ENCODE peak calls at places on chromosomes 6 and 20, in nine cellular contexts. One of them, this sample, is unnamed.
A peak's percentile ranks its signal among the peaks of the same experiment; 100 is the strongest.

GRCh38 chr6:155493694-155494143 is 38.1 kb upstream of the NOX3 start:
- DNase-seq in sigmoid colon: peak; percentile 84
- DNase-seq in HCT116: peak; percentile 85
- DNase-seq in choroid plexus epithelial cell: peak; percentile 100
- DNase-seq in fibroblast of the aortic adventitia: peak; percentile 99
- DNase-seq in CD8-positive, alpha-beta T cell: no peak
- DNase-seq in pancreas: no peak
- DNase-seq in AG04450: peak; percentile 98
- DNase-seq in GM06990: peak; percentile 60
- DNase-seq in this sample: peak; percentile 78

GRCh38 chr6:115551510-115551909 is 509.2 kb downstream of the FRK start:
- DNase-seq in sigmoid colon: no peak
- DNase-seq in HCT116: no peak
- DNase-seq in choroid plexus epithelial cell: no peak
- DNase-seq in fibroblast of the aortic adventitia: no peak
- DNase-seq in CD8-positive, alpha-beta T cell: no peak
- DNase-seq in pancreas: no peak
- DNase-seq in AG04450: no peak
- DNase-seq in GM06990: no peak
- DNase-seq in this sample: no peak

GRCh38 chr6:3751019-3751729 is at the start of gene PXDC1:
- DNase-seq in sigmoid colon: no peak
- DNase-seq in HCT116: no peak
- DNase-seq in choroid plexus epithelial cell: peak; percentile 33
- DNase-seq in fibroblast of the aortic adventitia: no peak
- DNase-seq in CD8-positive, alpha-beta T cell: peak; percentile 31
- DNase-seq in pancreas: peak; percentile 73
- DNase-seq in AG04450: no peak
- DNase-seq in GM06990: no peak
- DNase-seq in this sample: no peak

GRCh38 chr6:139847322-139847797 is 472.9 kb upstream of the CITED2 start:
- DNase-seq in sigmoid colon: no peak
- DNase-seq in HCT116: no peak
- DNase-seq in choroid plexus epithelial cell: no peak
- DNase-seq in fibroblast of the aortic adventitia: peak; percentile 62
- DNase-seq in CD8-positive, alpha-beta T cell: no peak
- DNase-seq in pancreas: no peak
- DNase-seq in AG04450: no peak
- DNase-seq in GM06990: no peak
- DNase-seq in this sample: no peak

GRCh38 chr20:6654490-6655247 is 112.8 kb upstream of the BMP2 start:
- DNase-seq in sigmoid colon: no peak
- DNase-seq in HCT116: no peak
- DNase-seq in choroid plexus epithelial cell: peak; percentile 48
- DNase-seq in fibroblast of the aortic adventitia: no peak
- DNase-seq in CD8-positive, alpha-beta T cell: no peak
- DNase-seq in pancreas: no peak
- DNase-seq in AG04450: no peak
- DNase-seq in GM06990: no peak
- DNase-seq in this sample: no peak

GRCh38 chr6:154615483-154616025 is 105.1 kb upstream of the CNKSR3 start:
- DNase-seq in sigmoid colon: peak; percentile 85
- DNase-seq in HCT116: peak; percentile 80
- DNase-seq in choroid plexus epithelial cell: peak; percentile 55
- DNase-seq in fibroblast of the aortic adventitia: no peak
- DNase-seq in CD8-positive, alpha-beta T cell: no peak
- DNase-seq in pancreas: peak; percentile 89
- DNase-seq in AG04450: peak; percentile 32
- DNase-seq in GM06990: no peak
- DNase-seq in this sample: peak; percentile 74

GRCh38 chr6:46419576-46420002 is 71.7 kb downstream of the RCAN2 start:
- DNase-seq in sigmoid colon: peak; percentile 66
- DNase-seq in HCT116: peak; percentile 60
- DNase-seq in choroid plexus epithelial cell: peak; percentile 90
- DNase-seq in fibroblast of the aortic adventitia: peak; percentile 84
- DNase-seq in CD8-positive, alpha-beta T cell: no peak
- DNase-seq in pancreas: no peak
- DNase-seq in AG04450: peak; percentile 15
- DNase-seq in GM06990: no peak
- DNase-seq in this sample: no peak

GRCh38 chr6:53483423-53484353 is 61.2 kb downstream of the GCLC start:
- DNase-seq in sigmoid colon: no peak
- DNase-seq in HCT116: no peak
- DNase-seq in choroid plexus epithelial cell: peak; percentile 34
- DNase-seq in fibroblast of the aortic adventitia: no peak
- DNase-seq in CD8-positive, alpha-beta T cell: no peak
- DNase-seq in pancreas: no peak
- DNase-seq in AG04450: no peak
- DNase-seq in GM06990: peak; percentile 41
- DNase-seq in this sample: no peak

GRCh38 chr6:79841577-79842381 is 105.6 kb downstream of the ELOVL4 start:
- DNase-seq in sigmoid colon: no peak
- DNase-seq in HCT116: no peak
- DNase-seq in choroid plexus epithelial cell: peak; percentile 13
- DNase-seq in fibroblast of the aortic adventitia: no peak
- DNase-seq in CD8-positive, alpha-beta T cell: no peak
- DNase-seq in pancreas: no peak
- DNase-seq in AG04450: no peak
- DNase-seq in GM06990: no peak
- DNase-seq in this sample: no peak

GRCh38 chr6:140670013-140670412 is 1295.6 kb upstream of the CITED2 start:
- DNase-seq in sigmoid colon: no peak
- DNase-seq in HCT116: no peak
- DNase-seq in choroid plexus epithelial cell: peak; percentile 52
- DNase-seq in fibroblast of the aortic adventitia: peak; percentile 58
- DNase-seq in CD8-positive, alpha-beta T cell: no peak
- DNase-seq in pancreas: no peak
- DNase-seq in AG04450: no peak
- DNase-seq in GM06990: no peak
- DNase-seq in this sample: no peak

DNA sequence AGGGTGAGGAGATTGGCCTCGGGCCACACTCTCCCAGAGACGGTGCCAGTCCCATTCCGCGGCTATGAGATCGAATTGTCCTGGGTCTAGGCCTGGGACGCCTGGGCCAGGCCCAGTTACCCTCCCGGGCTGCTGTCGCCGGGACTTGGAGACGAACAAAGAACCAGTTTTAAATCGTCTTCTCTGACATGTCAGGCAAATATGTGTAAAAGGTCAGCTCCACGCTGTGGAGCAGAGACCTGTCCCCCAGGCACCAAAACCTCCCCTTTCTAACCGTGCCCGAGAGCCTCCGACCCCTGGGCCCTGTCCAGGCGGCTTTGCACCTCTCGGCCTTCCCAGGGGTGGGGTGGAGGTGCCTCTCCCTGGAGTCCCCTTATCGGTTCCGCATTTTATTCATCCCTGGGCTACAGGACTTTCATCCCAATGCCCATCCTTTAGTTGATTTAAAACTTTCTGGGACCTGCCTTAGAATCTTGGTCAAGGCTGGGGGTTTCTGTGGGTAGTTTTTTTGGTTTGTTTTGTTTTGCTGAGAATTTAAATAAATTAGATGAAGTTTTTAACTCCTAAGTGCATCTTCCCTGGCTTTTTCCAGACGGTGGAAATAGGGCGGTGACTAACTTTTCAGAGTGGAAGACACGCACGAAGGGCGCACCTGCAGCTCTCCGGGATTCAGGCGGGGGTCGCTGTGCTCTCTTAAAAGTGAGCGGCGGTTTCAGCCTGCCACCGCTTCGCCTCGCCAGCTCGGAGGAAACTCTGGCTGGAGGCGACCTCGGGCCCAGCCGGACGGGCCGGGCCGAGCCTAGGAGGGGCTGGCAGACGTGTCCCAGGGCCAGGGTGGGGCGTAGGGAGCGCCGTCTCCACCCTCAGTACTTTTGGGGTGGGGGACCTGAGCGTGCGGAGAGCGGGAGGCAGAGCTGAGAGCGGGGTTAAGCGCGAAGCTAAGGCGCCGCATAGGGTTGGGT is 6.0 kb upstream of the TFAP2A start:
- DNase-seq in sigmoid colon: no peak
- DNase-seq in HCT116: no peak
- DNase-seq in choroid plexus epithelial cell: no peak
- DNase-seq in fibroblast of the aortic adventitia: no peak
- DNase-seq in CD8-positive, alpha-beta T cell: no peak
- DNase-seq in pancreas: no peak
- DNase-seq in AG04450: no peak
- DNase-seq in GM06990: no peak
- DNase-seq in this sample: no peak
- H3K4me3 ChIP-seq in sigmoid colon: no peak overlapping the region
- H3K4me3 ChIP-seq in HCT116: no peak overlapping the region
- H3K4me3 ChIP-seq in choroid plexus epithelial cell: no peak overlapping the region
- H3K4me3 ChIP-seq in fibroblast of the aortic adventitia: no peak overlapping the region
- H3K4me3 ChIP-seq in CD8-positive, alpha-beta T cell: no peak overlapping the region
- H3K4me3 ChIP-seq in pancreas: no peak overlapping the region
- H3K4me3 ChIP-seq in AG04450: no peak overlapping the region
- H3K4me3 ChIP-seq in GM06990: no peak overlapping the region
- H3K4me3 ChIP-seq in this sample: no peak overlapping the region

DNA sequence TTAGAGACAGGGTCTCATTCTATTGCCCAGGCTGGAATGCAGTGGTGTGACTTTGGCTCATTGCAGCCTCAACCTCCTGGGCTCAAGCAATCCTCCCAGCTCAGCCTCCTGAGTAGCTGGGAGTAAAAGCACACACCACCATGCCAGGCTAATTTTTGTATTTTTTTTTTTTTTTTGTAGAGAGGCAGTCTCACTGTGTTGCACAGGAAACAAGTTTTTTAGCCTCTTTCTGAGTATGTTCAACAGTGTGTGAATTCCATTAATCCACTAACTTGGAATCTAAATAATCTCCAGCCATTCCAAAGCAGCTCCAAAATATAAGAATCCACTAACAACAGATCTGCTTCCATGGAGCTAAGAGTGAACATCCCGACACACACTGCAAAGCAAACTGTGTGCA is 265.1 kb downstream of the HIVEP2 start:
- DNase-seq in sigmoid colon: no peak
- DNase-seq in HCT116: no peak
- DNase-seq in choroid plexus epithelial cell: no peak
- DNase-seq in fibroblast of the aortic adventitia: no peak
- DNase-seq in CD8-positive, alpha-beta T cell: no peak
- DNase-seq in pancreas: no peak
- DNase-seq in AG04450: no peak
- DNase-seq in GM06990: no peak
- DNase-seq in this sample: no peak
- H3K4me3 ChIP-seq in sigmoid colon: no peak overlapping the region
- H3K4me3 ChIP-seq in HCT116: no peak overlapping the region
- H3K4me3 ChIP-seq in choroid plexus epithelial cell: no peak overlapping the region
- H3K4me3 ChIP-seq in fibroblast of the aortic adventitia: no peak overlapping the region
- H3K4me3 ChIP-seq in CD8-positive, alpha-beta T cell: no peak overlapping the region
- H3K4me3 ChIP-seq in pancreas: no peak overlapping the region
- H3K4me3 ChIP-seq in AG04450: no peak overlapping the region
- H3K4me3 ChIP-seq in GM06990: no peak overlapping the region
- H3K4me3 ChIP-seq in this sample: no peak overlapping the region

GRCh38 chr6:84773133-84773430 is 8.7 kb upstream of the TBX18 start:
- DNase-seq in sigmoid colon: no peak
- DNase-seq in HCT116: no peak
- DNase-seq in choroid plexus epithelial cell: peak; percentile 50
- DNase-seq in fibroblast of the aortic adventitia: no peak
- DNase-seq in CD8-positive, alpha-beta T cell: no peak
- DNase-seq in pancreas: no peak
- DNase-seq in AG04450: no peak
- DNase-seq in GM06990: no peak
- DNase-seq in this sample: no peak
- H3K4me3 ChIP-seq in sigmoid colon: peak overlapping the region; percentile 40
- H3K4me3 ChIP-seq in HCT116: peak overlapping the region; percentile 61
- H3K4me3 ChIP-seq in choroid plexus epithelial cell: peak overlapping the region; percentile 65
- H3K4me3 ChIP-seq in fibroblast of the aortic adventitia: no peak overlapping the region
- H3K4me3 ChIP-seq in CD8-positive, alpha-beta T cell: no peak overlapping the region
- H3K4me3 ChIP-seq in pancreas: no peak overlapping the region
- H3K4me3 ChIP-seq in AG04450: no peak overlapping the region
- H3K4me3 ChIP-seq in GM06990: no peak overlapping the region
- H3K4me3 ChIP-seq in this sample: peak overlapping the region; percentile 78

GRCh38 chr6:168369776-168370175 is 50.2 kb upstream of the DACT2 start:
- DNase-seq in sigmoid colon: peak; percentile 38
- DNase-seq in HCT116: no peak
- DNase-seq in choroid plexus epithelial cell: no peak
- DNase-seq in fibroblast of the aortic adventitia: no peak
- DNase-seq in CD8-positive, alpha-beta T cell: no peak
- DNase-seq in pancreas: peak; percentile 23
- DNase-seq in AG04450: no peak
- DNase-seq in GM06990: no peak
- DNase-seq in this sample: no peak

GRCh38 chr6:168368971-168369370 is 49.4 kb upstream of the DACT2 start:
- DNase-seq in sigmoid colon: peak; percentile 54
- DNase-seq in HCT116: no peak
- DNase-seq in choroid plexus epithelial cell: no peak
- DNase-seq in fibroblast of the aortic adventitia: no peak
- DNase-seq in CD8-positive, alpha-beta T cell: no peak
- DNase-seq in pancreas: peak; percentile 39
- DNase-seq in AG04450: no peak
- DNase-seq in GM06990: no peak
- DNase-seq in this sample: no peak

GRCh38 chr6:168367285-168367720 is 47.7 kb upstream of the DACT2 start:
- DNase-seq in sigmoid colon: peak; percentile 77
- DNase-seq in HCT116: no peak
- DNase-seq in choroid plexus epithelial cell: no peak
- DNase-seq in fibroblast of the aortic adventitia: peak; percentile 8
- DNase-seq in CD8-positive, alpha-beta T cell: no peak
- DNase-seq in pancreas: peak; percentile 42
- DNase-seq in AG04450: no peak
- DNase-seq in GM06990: no peak
- DNase-seq in this sample: no peak

GRCh38 chr6:168366473-168366872 is 46.9 kb upstream of the DACT2 start:
- DNase-seq in sigmoid colon: peak; percentile 22
- DNase-seq in HCT116: no peak
- DNase-seq in choroid plexus epithelial cell: no peak
- DNase-seq in fibroblast of the aortic adventitia: no peak
- DNase-seq in CD8-positive, alpha-beta T cell: no peak
- DNase-seq in pancreas: no peak
- DNase-seq in AG04450: no peak
- DNase-seq in GM06990: no peak
- DNase-seq in this sample: no peak

GRCh38 chr6:168368063-168368835 is 48.7 kb upstream of the DACT2 start:
- DNase-seq in sigmoid colon: peak; percentile 65
- DNase-seq in HCT116: no peak
- DNase-seq in choroid plexus epithelial cell: peak; percentile 9
- DNase-seq in fibroblast of the aortic adventitia: peak; percentile 65
- DNase-seq in CD8-positive, alpha-beta T cell: no peak
- DNase-seq in pancreas: no peak
- DNase-seq in AG04450: no peak
- DNase-seq in GM06990: no peak
- DNase-seq in this sample: no peak
- H3K4me3 ChIP-seq in sigmoid colon: no peak overlapping the region
- H3K4me3 ChIP-seq in HCT116: no peak overlapping the region
- H3K4me3 ChIP-seq in choroid plexus epithelial cell: no peak overlapping the region
- H3K4me3 ChIP-seq in fibroblast of the aortic adventitia: no peak overlapping the region
- H3K4me3 ChIP-seq in CD8-positive, alpha-beta T cell: no peak overlapping the region
- H3K4me3 ChIP-seq in pancreas: no peak overlapping the region
- H3K4me3 ChIP-seq in AG04450: no peak overlapping the region
- H3K4me3 ChIP-seq in GM06990: no peak overlapping the region
- H3K4me3 ChIP-seq in this sample: no peak overlapping the region

This sample was measured in coronary artery.